ENCODE peak calls at places on chromosomes 3 and 15, in ten cellular contexts. Y, U, S, G, O, H, T, A, D and K are unnamed samples.

GRCh38 chr15:69602921-69603320 is 150.3 kb downstream of the RPLP1 start:
- DNase-seq in H (no peak), O (no peak), T (no peak), S (no peak), G (no peak), Y (no peak), U (no peak), D (no peak), A (no peak), K (no peak)

GRCh38 chr15:64348455-64348854 is 7.5 kb downstream of the CSNK1G1 start:
- DNase-seq in S (no peak), G (no peak), U (no peak), O (no peak), T (no peak), D (no peak), Y (no peak), A (peak), H (peak), K (no peak)

GRCh38 chr3:34256021-34256420 is 457.6 kb downstream of the PDCD6IP start:
- DNase-seq in H (no peak), T (no peak), S (no peak), Y (no peak), D (no peak), U (no peak), O (no peak), A (no peak), G (no peak), K (no peak)

GRCh38 chr15:63504247-63504978 is at the start of gene USP3:
- DNase-seq in S (peak), O (peak), H (peak), T (peak), D (peak), U (peak), G (peak), A (peak), Y (peak), K (peak)

GRCh38 chr3:129233538-129233937 is 15.9 kb upstream of the COPG1 start:
- DNase-seq in Y (peak), A (no peak), U (no peak), T (no peak), D (peak), S (peak), G (no peak), H (no peak), O (no peak), K (no peak)

GRCh38 chr3:119331661-119332060 is 37.5 kb downstream of the ARHGAP31 start:
- DNase-seq in D (no peak), G (no peak), S (no peak), A (peak), O (no peak), U (no peak), H (no peak), T (no peak), Y (no peak), K (no peak)

GRCh38 chr3:12300137-12300536 is 11.3 kb downstream of the PPARG start:
- DNase-seq in U (no peak), H (peak), O (no peak), G (no peak), D (no peak), T (no peak), Y (no peak), A (no peak), S (no peak), K (no peak)

GRCh38 chr3:66998899-66999235 is 760 bp downstream of the KBTBD8 start:
- DNase-seq in H (no peak), A (peak), S (no peak), O (no peak), D (peak), G (no peak), T (peak), Y (no peak), U (no peak), K (no peak)

GRCh38 chr3:72353236-72354105 is 494.8 kb downstream of the SHQ1 start:
- DNase-seq in U (no peak), D (no peak), S (peak), Y (no peak), A (no peak), T (no peak), O (no peak), H (no peak), G (no peak), K (no peak)

GRCh38 chr3:146334151-146334550 is 83.2 kb upstream of the PLSCR4 start:
- DNase-seq in T (no peak), O (no peak), U (no peak), D (no peak), A (no peak), S (no peak), H (peak), G (no peak), Y (no peak), K (no peak)

GRCh38 chr15:81722982-81723381 is 322.8 kb downstream of the MEX3B start:
- DNase-seq in U (no peak), O (no peak), Y (no peak), G (no peak), H (no peak), A (no peak), S (no peak), D (no peak), T (no peak), K (no peak)

GRCh38 chr3:127182848-127183714 is 9.8 kb upstream of the PRR23E start:
- DNase-seq in A (no peak), O (no peak), Y (no peak), H (no peak), D (no peak), U (no peak), T (peak), G (no peak), S (peak), K (no peak)

GRCh38 chr3:54830658-54831057 is 97.2 kb downstream of the LRTM1 start:
- DNase-seq in A (no peak), D (peak), S (no peak), G (no peak), U (no peak), O (no peak), T (no peak), H (peak), Y (peak), K (no peak)

GRCh38 chr3:713225-713624 is 379.6 kb upstream of the CNTN6 start:
- DNase-seq in G (no peak), T (no peak), Y (no peak), H (peak), D (no peak), U (peak), S (no peak), O (no peak), A (no peak), K (no peak)

GRCh38 chr3:41881233-41881821 is 80.6 kb downstream of the ULK4 start:
- DNase-seq in G (no peak), U (peak), S (no peak), D (peak), Y (no peak), T (peak), O (peak), A (peak), H (peak), K (peak)

GRCh38 chr3:157103860-157104259 is 56.1 kb downstream of the CCNL1 start:
- DNase-seq in S (no peak), U (no peak), G (no peak), A (no peak), D (no peak), H (no peak), T (no peak), Y (no peak), O (no peak), K (no peak)

GRCh38 chr3:17407576-17407975 is 334.9 kb downstream of the TBC1D5 start:
- DNase-seq in G (no peak), A (peak), T (no peak), H (peak), D (no peak), O (no peak), U (no peak), S (no peak), Y (no peak), K (no peak)

GRCh38 chr15:81315452-81316203 is 8.3 kb downstream of the STARD5 start:
- DNase-seq in O (no peak), H (no peak), S (peak), A (no peak), D (no peak), Y (no peak), U (no peak), T (no peak), G (no peak), K (no peak)

GRCh38 chr3:46831841-46832240 is 31.4 kb downstream of the MYL3 start:
- DNase-seq in U (no peak), O (no peak), A (no peak), D (no peak), T (no peak), Y (no peak), S (no peak), G (no peak), H (no peak), K (no peak)